ENCODE peak calls at places on chromosomes 5 and 9, in six cellular contexts. One of them, this sample, is unnamed.
A peak's percentile ranks its signal among the peaks of the same experiment; 100 is the strongest.

GRCh38 chr9:108994695-108995094 is 18.6 kb downstream of the CTNNAL1 start:
- DNase-seq in psoas muscle: peak; percentile 53
- DNase-seq in CD4-positive, CD25-positive, alpha-beta regulatory T cell: no peak
- DNase-seq in effector memory CD4-positive, alpha-beta T cell: no peak
- DNase-seq in cardiac muscle cell: peak; percentile 14
- DNase-seq in heart left ventricle: peak; percentile 78
- DNase-seq in this sample: no peak

GRCh38 chr9:14269911-14270310 is 44.0 kb downstream of the NFIB start:
- DNase-seq in heart left ventricle: no peak
- DNase-seq in cardiac muscle cell: no peak
- DNase-seq in CD4-positive, CD25-positive, alpha-beta regulatory T cell: no peak
- DNase-seq in effector memory CD4-positive, alpha-beta T cell: no peak
- DNase-seq in psoas muscle: no peak
- DNase-seq in this sample: no peak

GRCh38 chr5:81097733-81098132 is 135.4 kb upstream of the CKMT2 start:
- DNase-seq in heart left ventricle: no peak
- DNase-seq in psoas muscle: no peak
- DNase-seq in CD4-positive, CD25-positive, alpha-beta regulatory T cell: no peak
- DNase-seq in cardiac muscle cell: no peak
- DNase-seq in effector memory CD4-positive, alpha-beta T cell: no peak
- DNase-seq in this sample: no peak

GRCh38 chr9:35816708-35817107 is 1.9 kb upstream of the HINT2 start:
- DNase-seq in psoas muscle: no peak
- DNase-seq in effector memory CD4-positive, alpha-beta T cell: no peak
- DNase-seq in CD4-positive, CD25-positive, alpha-beta regulatory T cell: no peak
- DNase-seq in heart left ventricle: no peak
- DNase-seq in cardiac muscle cell: no peak
- DNase-seq in this sample: no peak

GRCh38 chr5:94223231-94223630 is 395.2 kb downstream of the KIAA0825 start:
- DNase-seq in psoas muscle: no peak
- DNase-seq in heart left ventricle: no peak
- DNase-seq in CD4-positive, CD25-positive, alpha-beta regulatory T cell: no peak
- DNase-seq in effector memory CD4-positive, alpha-beta T cell: no peak
- DNase-seq in cardiac muscle cell: no peak
- DNase-seq in this sample: no peak

GRCh38 chr9:13651969-13652663 is 372.6 kb upstream of the MPDZ start:
- DNase-seq in psoas muscle: no peak
- DNase-seq in CD4-positive, CD25-positive, alpha-beta regulatory T cell: no peak
- DNase-seq in cardiac muscle cell: no peak
- DNase-seq in effector memory CD4-positive, alpha-beta T cell: no peak
- DNase-seq in heart left ventricle: peak; percentile 49
- DNase-seq in this sample: no peak

GRCh38 chr5:11273180-11273882 is 512.3 kb upstream of the DAP start:
- DNase-seq in psoas muscle: no peak
- DNase-seq in CD4-positive, CD25-positive, alpha-beta regulatory T cell: no peak
- DNase-seq in heart left ventricle: no peak
- DNase-seq in cardiac muscle cell: no peak
- DNase-seq in effector memory CD4-positive, alpha-beta T cell: no peak
- DNase-seq in this sample: no peak

GRCh38 chr9:23820731-23821399 is 5.2 kb downstream of the ELAVL2 start:
- DNase-seq in CD4-positive, CD25-positive, alpha-beta regulatory T cell: no peak
- DNase-seq in psoas muscle: no peak
- DNase-seq in cardiac muscle cell: peak; percentile 61
- DNase-seq in heart left ventricle: no peak
- DNase-seq in effector memory CD4-positive, alpha-beta T cell: no peak
- DNase-seq in this sample: no peak

GRCh38 chr9:117697046-117697445 is 7.2 kb upstream of the TLR4 start:
- DNase-seq in cardiac muscle cell: no peak
- DNase-seq in CD4-positive, CD25-positive, alpha-beta regulatory T cell: no peak
- DNase-seq in psoas muscle: no peak
- DNase-seq in effector memory CD4-positive, alpha-beta T cell: no peak
- DNase-seq in heart left ventricle: no peak
- DNase-seq in this sample: no peak

GRCh38 chr5:113984928-113985327 is 376.9 kb upstream of the KCNN2 start:
- DNase-seq in effector memory CD4-positive, alpha-beta T cell: no peak
- DNase-seq in cardiac muscle cell: peak; percentile 15
- DNase-seq in CD4-positive, CD25-positive, alpha-beta regulatory T cell: no peak
- DNase-seq in psoas muscle: no peak
- DNase-seq in heart left ventricle: no peak
- DNase-seq in this sample: no peak

DNA sequence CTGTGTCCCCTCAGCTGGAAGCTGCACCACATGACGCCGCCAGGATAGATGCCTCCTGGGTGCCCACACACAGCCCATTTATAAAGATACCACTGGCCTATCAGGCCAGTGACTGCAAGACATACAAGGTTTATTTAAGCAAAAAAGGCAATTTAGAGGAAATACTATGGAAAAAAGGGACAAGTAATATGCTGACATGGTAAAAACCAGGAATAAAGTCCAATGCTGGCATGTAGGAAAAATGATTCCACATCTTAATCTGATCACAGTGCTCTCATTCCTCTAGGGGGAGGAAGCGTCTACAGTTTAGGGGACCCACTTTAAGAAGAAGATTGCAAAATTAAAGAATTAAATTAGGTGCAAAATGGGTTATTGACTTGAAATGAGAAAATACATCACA is 80.1 kb downstream of the ZNF354C start:
- DNase-seq in effector memory CD4-positive, alpha-beta T cell: no peak
- DNase-seq in cardiac muscle cell: no peak
- DNase-seq in heart left ventricle: no peak
- DNase-seq in psoas muscle: no peak
- DNase-seq in CD4-positive, CD25-positive, alpha-beta regulatory T cell: no peak
- DNase-seq in this sample: no peak
- H3K9me3 ChIP-seq in effector memory CD4-positive, alpha-beta T cell: no peaks in the 10 kb centered on the region
- H3K9me3 ChIP-seq in cardiac muscle cell: no peaks in the 10 kb centered on the region
- H3K9me3 ChIP-seq in heart left ventricle: no peaks in the 10 kb centered on the region
- H3K9me3 ChIP-seq in psoas muscle: no peaks in the 10 kb centered on the region
- H3K9me3 ChIP-seq in CD4-positive, CD25-positive, alpha-beta regulatory T cell: no peaks in the 10 kb centered on the region
- H3K9me3 ChIP-seq in this sample: no peaks in the 10 kb centered on the region

DNA sequence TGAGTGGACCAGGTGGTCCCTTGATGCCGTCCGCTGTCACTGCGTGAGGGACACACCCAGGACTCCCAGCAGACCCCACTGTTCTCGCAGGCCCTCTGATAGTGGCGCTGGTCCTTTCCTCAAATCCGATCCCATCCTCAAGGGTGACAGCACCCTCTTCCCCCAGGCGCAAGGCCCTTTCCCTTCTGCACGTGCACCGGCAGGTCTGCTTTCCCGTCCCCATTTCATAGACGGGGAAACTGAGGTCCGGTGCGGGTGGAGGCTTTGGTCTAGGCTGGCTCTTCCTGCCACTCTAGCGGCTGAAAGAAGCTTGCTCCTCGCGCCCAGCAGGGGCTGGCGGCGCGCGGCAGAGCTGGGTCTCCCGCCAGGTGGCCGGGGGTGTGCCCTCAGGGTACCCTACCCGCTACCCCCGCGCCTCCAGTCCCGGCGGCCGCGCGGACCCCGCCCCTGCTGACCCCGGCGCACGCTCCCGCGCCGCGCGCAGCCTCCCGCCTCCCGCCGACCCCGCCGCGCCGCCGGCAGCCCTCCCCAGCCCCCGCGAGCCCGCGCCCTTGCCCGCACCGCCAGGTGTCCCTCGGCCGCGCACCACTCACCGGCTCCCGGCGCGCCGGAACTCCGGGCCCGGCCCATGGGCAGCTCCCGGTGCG is 453 bp downstream of the RASGEF1C start:
- DNase-seq in cardiac muscle cell: peak; percentile 44
- DNase-seq in heart left ventricle: no peak
- DNase-seq in psoas muscle: no peak
- DNase-seq in CD4-positive, CD25-positive, alpha-beta regulatory T cell: no peak
- DNase-seq in effector memory CD4-positive, alpha-beta T cell: no peak
- DNase-seq in this sample: no peak
- H3K4me3 ChIP-seq in cardiac muscle cell: peak overlapping the region; percentile 40
- H3K4me3 ChIP-seq in heart left ventricle: peak overlapping the region; percentile 16
- H3K4me3 ChIP-seq in psoas muscle: peak overlapping the region; percentile 59
- H3K4me3 ChIP-seq in CD4-positive, CD25-positive, alpha-beta regulatory T cell: no peak overlapping the region
- H3K4me3 ChIP-seq in effector memory CD4-positive, alpha-beta T cell: no peak overlapping the region
- H3K4me3 ChIP-seq in this sample: peak overlapping the region; percentile 41

GRCh38 chr9:128103589-128103962 is 24.0 kb downstream of the PTGES2 start:
- DNase-seq in effector memory CD4-positive, alpha-beta T cell: no peak
- DNase-seq in heart left ventricle: no peak
- DNase-seq in psoas muscle: no peak
- DNase-seq in CD4-positive, CD25-positive, alpha-beta regulatory T cell: peak; percentile 27
- DNase-seq in cardiac muscle cell: no peak
- DNase-seq in this sample: no peak

GRCh38 chr9:128101690-128102089 is 25.8 kb downstream of the PTGES2 start:
- DNase-seq in psoas muscle: peak; percentile 86
- DNase-seq in effector memory CD4-positive, alpha-beta T cell: no peak
- DNase-seq in cardiac muscle cell: no peak
- DNase-seq in CD4-positive, CD25-positive, alpha-beta regulatory T cell: no peak
- DNase-seq in heart left ventricle: peak; percentile 55
- DNase-seq in this sample: no peak

GRCh38 chr9:128102861-128103588 is 24.5 kb downstream of the PTGES2 start:
- DNase-seq in psoas muscle: peak; percentile 95
- DNase-seq in effector memory CD4-positive, alpha-beta T cell: no peak
- DNase-seq in cardiac muscle cell: no peak
- DNase-seq in heart left ventricle: no peak
- DNase-seq in CD4-positive, CD25-positive, alpha-beta regulatory T cell: no peak
- DNase-seq in this sample: no peak

GRCh38 chr9:128101231-128101641 is 26.3 kb downstream of the PTGES2 start:
- DNase-seq in CD4-positive, CD25-positive, alpha-beta regulatory T cell: no peak
- DNase-seq in effector memory CD4-positive, alpha-beta T cell: no peak
- DNase-seq in heart left ventricle: no peak
- DNase-seq in psoas muscle: peak; percentile 39
- DNase-seq in cardiac muscle cell: no peak
- DNase-seq in this sample: no peak

DNA sequence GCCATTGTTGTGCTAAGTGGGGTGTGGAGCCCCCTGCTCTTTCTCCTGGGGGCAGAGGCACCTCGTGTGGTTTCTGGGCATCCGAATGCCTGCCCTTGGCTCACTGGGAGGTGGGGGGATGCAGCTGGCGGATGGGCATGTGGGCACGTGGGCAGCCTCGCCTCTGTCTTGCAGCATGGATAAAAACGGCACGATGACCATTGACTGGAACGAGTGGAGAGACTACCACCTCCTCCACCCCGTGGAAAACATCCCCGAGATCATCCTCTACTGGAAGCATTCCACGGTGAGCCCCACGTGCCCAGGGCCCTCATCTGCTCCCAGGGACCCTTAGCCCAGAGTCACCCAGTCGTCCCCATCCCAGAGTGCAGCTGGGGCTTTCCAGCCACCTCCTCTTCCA is 25.3 kb downstream of the PTGES2 start:
- DNase-seq in CD4-positive, CD25-positive, alpha-beta regulatory T cell: no peak
- DNase-seq in heart left ventricle: no peak
- DNase-seq in psoas muscle: peak; percentile 57
- DNase-seq in effector memory CD4-positive, alpha-beta T cell: no peak
- DNase-seq in cardiac muscle cell: no peak
- DNase-seq in this sample: no peak
- H3K36me3 ChIP-seq in CD4-positive, CD25-positive, alpha-beta regulatory T cell: peaks cover 56% of the 10 kb centered on the region
- H3K36me3 ChIP-seq in heart left ventricle: peaks cover 61% of the 10 kb centered on the region
- H3K36me3 ChIP-seq in psoas muscle: peaks cover 60% of the 10 kb centered on the region
- H3K36me3 ChIP-seq in effector memory CD4-positive, alpha-beta T cell: peaks cover 52% of the 10 kb centered on the region
- H3K36me3 ChIP-seq in cardiac muscle cell: peaks cover 35% of the 10 kb centered on the region
- H3K36me3 ChIP-seq in this sample: peaks cover 75% of the 10 kb centered on the region

DNA sequence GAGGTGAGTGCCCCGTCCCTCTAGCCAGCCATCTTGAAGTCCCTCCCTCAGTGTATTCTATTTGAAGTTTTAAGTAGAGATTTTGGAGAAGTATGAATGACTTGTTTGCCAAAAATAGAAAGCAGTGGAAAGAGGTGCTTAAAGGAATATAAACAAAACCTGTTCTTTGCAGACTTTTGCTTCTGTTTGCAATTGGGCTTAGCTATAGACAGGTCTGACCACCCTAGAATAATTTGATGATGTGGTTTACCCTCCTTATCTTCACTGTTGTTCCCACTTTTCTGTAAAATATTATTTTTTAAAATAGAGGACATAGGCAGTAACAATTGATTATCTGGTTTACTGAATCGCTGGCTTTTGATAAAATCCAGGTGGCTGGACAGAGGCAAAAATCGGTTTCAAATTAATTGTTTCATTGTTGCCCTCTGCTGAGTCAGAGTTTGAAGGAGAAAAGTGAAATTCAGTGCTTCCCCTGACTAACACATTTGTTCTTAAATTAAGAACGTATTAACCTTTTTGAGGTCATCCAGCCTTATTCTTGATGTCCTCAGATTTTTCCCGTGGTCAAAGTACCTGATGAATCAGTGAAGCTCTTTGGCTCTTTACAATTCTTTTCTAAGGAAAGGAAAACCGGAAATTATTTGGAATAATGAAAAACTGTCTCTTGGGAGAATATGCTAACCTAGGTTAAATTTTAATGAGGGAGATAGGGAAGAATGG is 21.4 kb downstream of the OSMR start:
- DNase-seq in CD4-positive, CD25-positive, alpha-beta regulatory T cell: no peak
- DNase-seq in psoas muscle: no peak
- DNase-seq in cardiac muscle cell: no peak
- DNase-seq in effector memory CD4-positive, alpha-beta T cell: no peak
- DNase-seq in heart left ventricle: no peak
- DNase-seq in this sample: no peak
- H3K9me3 ChIP-seq in CD4-positive, CD25-positive, alpha-beta regulatory T cell: peaks cover 2% of the 10 kb centered on the region
- H3K9me3 ChIP-seq in psoas muscle: peaks cover 13% of the 10 kb centered on the region
- H3K9me3 ChIP-seq in cardiac muscle cell: no peaks in the 10 kb centered on the region
- H3K9me3 ChIP-seq in effector memory CD4-positive, alpha-beta T cell: no peaks in the 10 kb centered on the region
- H3K9me3 ChIP-seq in heart left ventricle: no peaks in the 10 kb centered on the region
- H3K9me3 ChIP-seq in this sample: peaks cover 8% of the 10 kb centered on the region

DNA sequence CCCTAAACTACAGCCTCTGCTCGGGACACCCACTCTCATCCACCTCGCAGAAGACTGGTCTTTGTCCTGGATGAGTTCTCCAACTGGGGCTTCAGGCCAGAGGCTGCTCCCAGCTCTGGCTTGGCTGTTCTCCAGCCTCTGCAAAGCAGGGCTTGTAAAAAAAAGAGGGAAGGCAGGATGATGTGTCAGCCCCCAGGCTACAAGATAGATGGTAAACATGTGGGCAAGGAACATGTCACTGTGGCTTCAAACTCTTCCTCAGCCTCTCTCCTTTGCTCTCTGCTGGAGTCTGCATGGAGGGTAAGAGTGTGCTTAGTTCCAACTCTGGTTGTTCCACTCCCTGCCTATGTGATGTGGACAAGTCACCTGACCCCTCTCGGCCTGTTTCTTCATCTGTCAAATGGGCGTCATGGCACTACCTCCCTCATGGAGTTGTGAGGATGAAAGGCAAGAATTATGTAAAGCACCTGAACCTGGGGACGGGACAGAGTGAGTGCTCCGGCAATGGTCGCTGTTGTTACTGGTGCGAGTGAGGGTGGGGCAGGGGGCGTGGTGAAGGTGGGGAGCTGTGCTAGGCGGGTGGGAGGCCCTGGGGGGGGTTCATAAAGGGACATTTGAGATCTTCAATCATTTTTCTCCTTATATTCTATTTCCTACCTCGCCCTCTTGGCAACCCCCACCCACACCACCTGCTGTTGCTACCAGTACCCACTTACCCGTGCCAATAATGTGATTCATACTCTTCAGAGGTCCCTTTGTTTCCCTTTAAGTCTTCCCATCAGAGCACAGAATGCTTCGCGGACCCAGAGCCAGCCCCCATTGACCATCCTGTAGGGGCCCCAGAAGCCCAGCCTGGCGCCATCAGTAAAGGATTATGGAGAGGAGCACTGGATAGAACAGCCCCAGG is 6.8 kb upstream of the ZNF79 start:
- DNase-seq in CD4-positive, CD25-positive, alpha-beta regulatory T cell: no peak
- DNase-seq in heart left ventricle: no peak
- DNase-seq in effector memory CD4-positive, alpha-beta T cell: no peak
- DNase-seq in psoas muscle: no peak
- DNase-seq in cardiac muscle cell: no peak
- DNase-seq in this sample: no peak
- H3K4me3 ChIP-seq in CD4-positive, CD25-positive, alpha-beta regulatory T cell: no peak overlapping the region
- H3K4me3 ChIP-seq in heart left ventricle: no peak overlapping the region
- H3K4me3 ChIP-seq in effector memory CD4-positive, alpha-beta T cell: no peak overlapping the region
- H3K4me3 ChIP-seq in psoas muscle: no peak overlapping the region
- H3K4me3 ChIP-seq in cardiac muscle cell: no peak overlapping the region
- H3K4me3 ChIP-seq in this sample: no peak overlapping the region